ENCODE peak calls at places on chromosomes 6 and 20, in six cellular contexts. K, G, J, D, N and T are unnamed samples.

GRCh38 chr6:130381012-130381411 is 15.2 kb downstream of the TMEM200A start:
- DNase-seq in K (no peak), G (no peak), J (no peak), D (no peak), N (no peak), T (no peak)

GRCh38 chr6:125257351-125257750 is 44.4 kb downstream of the HDDC2 start:
- DNase-seq in K (no peak), G (no peak), J (no peak), D (no peak), N (no peak), T (no peak)

GRCh38 chr6:97468981-97469380 is 186.0 kb upstream of the MMS22L start:
- DNase-seq in K (no peak), G (no peak), J (no peak), D (no peak), N (no peak), T (no peak)

GRCh38 chr6:124233221-124233620 is 429.6 kb downstream of the NKAIN2 start:
- DNase-seq in K (no peak), G (no peak), J (no peak), D (no peak), N (no peak), T (no peak)

GRCh38 chr20:8012724-8013123 is 6.8 kb downstream of the TMX4 start:
- DNase-seq in K (no peak), G (no peak), J (no peak), D (peak; percentile 51), N (no peak), T (no peak)

GRCh38 chr6:69887026-69887425 is 20.7 kb downstream of the COL19A1 start:
- DNase-seq in K (no peak), G (no peak), J (no peak), D (no peak), N (no peak), T (no peak)

GRCh38 chr6:150720774-150721233 is 121.1 kb downstream of the PLEKHG1 start:
- DNase-seq in K (peak; percentile 73), G (no peak), J (no peak), D (no peak), N (peak; percentile 94), T (peak; percentile 27)

GRCh38 chr6:168196385-168196860 is 117.4 kb upstream of the FRMD1 start:
- DNase-seq in K (no peak), G (peak; percentile 72), J (no peak), D (no peak), N (no peak), T (peak; percentile 64)

GRCh38 chr20:37695684-37696342 is 2.0 kb downstream of the CTNNBL1 start:
- DNase-seq in K (no peak), G (no peak), J (no peak), D (no peak), N (no peak), T (no peak)

GRCh38 chr6:25088513-25088912 is 152.8 kb upstream of the RIPOR2 start:
- DNase-seq in K (no peak), G (no peak), J (no peak), D (no peak), N (no peak), T (no peak)

GRCh38 chr6:144786825-144787224 is 501.7 kb downstream of the UTRN start:
- DNase-seq in K (no peak), G (no peak), J (no peak), D (no peak), N (no peak), T (no peak)

GRCh38 chr6:3013486-3013885 is 13.8 kb downstream of the NQO2 start:
- DNase-seq in K (no peak), G (no peak), J (no peak), D (no peak), N (no peak), T (peak; percentile 64)

GRCh38 chr6:76876922-76877553 is 586.3 kb downstream of the HTR1B start:
- DNase-seq in K (no peak), G (peak; percentile 65), J (no peak), D (peak; percentile 56), N (no peak), T (peak; percentile 9)

GRCh38 chr20:23403721-23404120 is 17.6 kb downstream of the NAPB start:
- DNase-seq in K (no peak), G (no peak), J (no peak), D (no peak), N (no peak), T (no peak)

GRCh38 chr6:97069363-97069762 is 144.8 kb downstream of the KLHL32 start:
- DNase-seq in K (no peak), G (no peak), J (no peak), D (no peak), N (no peak), T (no peak)

GRCh38 chr20:40494238-40494637 is 194.8 kb downstream of the MAFB start:
- DNase-seq in K (no peak), G (no peak), J (no peak), D (no peak), N (no peak), T (no peak)

GRCh38 chr6:13044390-13044789 is 283.9 kb downstream of the TBC1D7 start:
- DNase-seq in K (peak; percentile 38), G (peak; percentile 5), J (peak; percentile 75), D (no peak), N (no peak), T (no peak)

GRCh38 chr6:37525460-37526357 is 26.0 kb upstream of the CCDC167 start:
- DNase-seq in K (no peak), G (no peak), J (peak; percentile 75), D (peak; percentile 60), N (no peak), T (peak; percentile 62)

GRCh38 chr20:46251211-46251673 is 57.1 kb downstream of the CDH22 start:
- DNase-seq in K (no peak), G (no peak), J (peak; percentile 16), D (no peak), N (no peak), T (no peak)

GRCh38 chr6:148221580-148221979 is 121.1 kb upstream of the SASH1 start:
- DNase-seq in K (no peak), G (no peak), J (no peak), D (no peak), N (no peak), T (no peak)

GRCh38 chr6:143451531-143451930 is 926 bp downstream of the PEX3 start:
- DNase-seq in K (no peak), G (no peak), J (no peak), D (no peak), N (no peak), T (no peak)

GRCh38 chr6:3267162-3267561 is 8.4 kb downstream of the PSMG4 start:
- DNase-seq in K (no peak), G (no peak), J (no peak), D (no peak), N (no peak), T (no peak)

GRCh38 chr6:94736231-94736630 is 841.1 kb upstream of the MANEA start:
- DNase-seq in K (no peak), G (no peak), J (no peak), D (no peak), N (no peak), T (no peak)

GRCh38 chr20:64038252-64038578 is 2.2 kb downstream of the C20orf204 start:
- DNase-seq in K (peak; percentile 13), G (no peak), J (no peak), D (no peak), N (no peak), T (no peak)

DNA sequence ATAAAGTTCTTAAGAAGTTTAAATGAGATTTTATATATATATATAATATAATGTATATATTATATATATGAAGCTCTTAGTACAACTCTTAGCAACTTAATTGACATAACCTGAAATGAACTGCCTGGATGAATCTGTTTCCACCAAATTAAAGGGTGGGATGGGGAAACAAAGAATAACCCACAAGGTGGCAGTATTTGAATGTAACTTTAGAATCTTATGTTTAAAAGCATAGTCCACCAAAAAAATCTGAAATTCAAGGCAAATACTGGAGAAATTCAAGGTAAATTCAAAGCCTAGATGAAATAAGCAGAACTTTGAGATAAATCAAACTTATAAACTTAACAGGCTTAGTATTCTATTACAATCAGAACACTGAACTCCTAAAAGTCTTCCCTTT is 4.4 kb upstream of the IBTK start:
- DNase-seq in K (peak; percentile 37), G (peak; percentile 22), J (peak; percentile 26), D (peak; percentile 48), N (no peak), T (no peak)
- TF ChIP-seq JUND in K (no peak), G (no peak), J (no peak), D (no peak), N (no peak), T (no peak)

DNA sequence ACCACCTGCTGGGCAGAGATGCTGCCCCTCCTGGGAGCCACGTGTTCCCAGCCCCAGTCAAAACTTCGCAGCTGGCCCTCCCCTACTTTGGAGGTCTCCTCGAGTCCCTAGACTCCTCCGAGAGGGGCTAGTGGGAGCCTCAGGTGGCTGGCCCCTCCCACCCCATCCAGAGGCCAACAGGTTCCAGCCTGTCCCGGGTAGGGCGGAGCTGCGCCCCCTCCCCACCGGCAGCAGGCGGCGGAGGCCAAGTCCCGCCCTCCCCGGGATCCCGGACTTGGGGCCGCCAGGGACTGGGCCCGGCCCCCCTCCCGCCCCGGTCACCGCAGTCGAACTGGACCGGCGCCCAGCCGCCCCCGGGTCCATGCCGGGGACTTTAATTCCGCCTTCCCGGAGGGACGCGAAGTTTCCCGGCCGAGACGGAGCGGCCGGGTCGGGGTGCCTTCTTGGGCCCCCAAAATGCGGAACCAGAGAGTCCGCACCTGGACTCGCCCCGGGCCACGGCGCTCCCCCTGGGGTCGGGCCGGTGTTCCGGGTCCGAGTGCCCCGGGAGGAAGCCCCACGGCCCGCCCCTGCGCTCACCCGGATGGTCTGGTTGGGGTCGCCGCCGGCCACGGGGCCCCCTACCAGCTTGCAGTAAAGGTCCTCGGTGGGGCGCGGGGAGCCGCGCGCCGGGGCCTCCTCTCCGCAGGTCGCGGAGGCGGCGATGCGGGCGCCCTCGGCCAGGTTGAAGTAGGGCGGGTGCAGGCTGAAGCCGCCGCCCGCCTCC is 559 bp downstream of the LAMA5 start:
- DNase-seq in K (no peak), G (peak; percentile 61), J (peak; percentile 91), D (peak; percentile 82), N (no peak), T (peak; percentile 83)
- TF ChIP-seq JUND in K (no peak), G (no peak), J (no peak), D (no peak), N (no peak), T (no peak)

GRCh38 chr6:78615430-78615904 is 251.9 kb upstream of the IRAK1BP1 start:
- DNase-seq in K (no peak), G (no peak), J (no peak), D (no peak), N (peak; percentile 33), T (no peak)
- TF ChIP-seq JUND in K (peak; percentile 46), G (no peak), J (no peak), D (peak; percentile 36), N (no peak), T (no peak)

GRCh38 chr6:88168362-88168761 is 2.2 kb upstream of the CNR1 start:
- DNase-seq in K (no peak), G (no peak), J (no peak), D (no peak), N (no peak), T (no peak)
- TF ChIP-seq JUND in K (no peak), G (no peak), J (no peak), D (no peak), N (no peak), T (no peak)

DNA sequence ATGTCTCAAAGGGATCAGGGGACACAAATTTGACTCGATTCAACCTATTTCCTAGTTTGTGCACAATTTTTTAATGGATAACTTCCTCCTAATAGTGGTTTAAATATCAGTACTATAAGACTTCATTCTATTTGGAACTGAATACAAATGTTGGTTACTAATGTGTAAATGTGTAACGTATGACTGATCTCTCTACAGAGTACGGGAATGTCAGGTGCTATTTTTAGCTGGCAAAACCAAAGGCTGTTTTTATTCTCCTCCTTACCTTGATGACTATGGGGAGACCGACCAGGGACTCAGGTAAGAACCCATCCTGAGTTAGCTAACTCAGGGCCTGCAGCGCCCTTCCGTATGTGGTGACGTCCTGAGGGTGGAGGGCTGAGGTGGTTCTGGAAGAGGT is 33.0 kb downstream of the PRPH2 start:
- DNase-seq in K (no peak), G (no peak), J (no peak), D (no peak), N (no peak), T (no peak)
- TF ChIP-seq JUND in K (no peak), G (no peak), J (no peak), D (no peak), N (no peak), T (no peak)